ENCODE peak calls at places on chromosomes 4 and X, in five cellular contexts. N is fibroblast of lung, I is epithelial cell of esophagus, F is IMR-90, B is thyroid gland. L is an unnamed sample.
A peak's percentile ranks its signal among the peaks of the same experiment; 100 is the strongest.

GRCh38 chr4:81675785-81676427 is 204.2 kb upstream of the RASGEF1B start:
- DNase-seq in N (peak; percentile 10), I (no peak), F (no peak), B (no peak), L (peak; percentile 9)

GRCh38 chr4:9847971-9848764 is 66.7 kb downstream of the DRD5 start:
- DNase-seq in N (no peak), I (no peak), F (no peak), B (no peak), L (no peak)

GRCh38 chr4:109879081-109879480 is 31.2 kb downstream of the LRIT3 start:
- DNase-seq in N (no peak), I (no peak), F (no peak), B (no peak), L (peak; percentile 49)

GRCh38 chrX:41452565-41452964 is 5.4 kb downstream of the NYX start:
- DNase-seq in N (peak; percentile 42), I (no peak), F (peak; percentile 21), B (no peak), L (no peak)

GRCh38 chr4:108094131-108094530 is 74.6 kb downstream of the LEF1 start:
- DNase-seq in N (no peak), I (no peak), F (no peak), B (peak; percentile 70), L (no peak)

GRCh38 chr4:159070742-159071141 is 32.1 kb upstream of the RAPGEF2 start:
- DNase-seq in N (peak; percentile 72), I (peak; percentile 67), F (peak; percentile 74), B (no peak), L (no peak)

GRCh38 chr4:104938624-104939023 is 208.1 kb upstream of the TET2 start:
- DNase-seq in N (no peak), I (no peak), F (no peak), B (no peak), L (no peak)

GRCh38 chrX:96843566-96843965 is 40.1 kb upstream of the RPA4 start:
- DNase-seq in N (no peak), I (peak; percentile 11), F (no peak), B (no peak), L (no peak)

GRCh38 chrX:15686818-15687685 is 22.4 kb upstream of the CLTRN start:
- DNase-seq in N (peak; percentile 57), I (peak; percentile 58), F (peak; percentile 61), B (peak; percentile 33), L (peak; percentile 55)

GRCh38 chr4:38503689-38504395 is 160.2 kb upstream of the KLF3 start:
- DNase-seq in N (no peak), I (no peak), F (no peak), B (no peak), L (no peak)

GRCh38 chr4:1241466-1241935 is 7.4 kb downstream of the CTBP1 start:
- DNase-seq in N (no peak), I (no peak), F (no peak), B (peak; percentile 2), L (no peak)

GRCh38 chrX:41051303-41051702 is 33.9 kb upstream of the USP9X start:
- DNase-seq in N (no peak), I (no peak), F (no peak), B (no peak), L (no peak)

GRCh38 chr4:108492816-108493595 is 127.4 kb upstream of the RPL34 start:
- DNase-seq in N (peak; percentile 22), I (peak; percentile 44), F (peak; percentile 11), B (no peak), L (no peak)

GRCh38 chr4:149690726-149691125 is 124.9 kb downstream of the IQCM start:
- DNase-seq in N (no peak), I (no peak), F (no peak), B (no peak), L (no peak)
- TF ChIP-seq CTCF in N (peak; percentile 19), I (peak; percentile 8), F (no peak), B (no peak), L (no peak)

GRCh38 chr4:115973768-115974167 is 860.3 kb upstream of the NDST4 start:
- DNase-seq in N (no peak), I (no peak), F (no peak), B (no peak), L (no peak)
- TF ChIP-seq CTCF in N (no peak), I (no peak), F (no peak), B (no peak), L (no peak)

DNA sequence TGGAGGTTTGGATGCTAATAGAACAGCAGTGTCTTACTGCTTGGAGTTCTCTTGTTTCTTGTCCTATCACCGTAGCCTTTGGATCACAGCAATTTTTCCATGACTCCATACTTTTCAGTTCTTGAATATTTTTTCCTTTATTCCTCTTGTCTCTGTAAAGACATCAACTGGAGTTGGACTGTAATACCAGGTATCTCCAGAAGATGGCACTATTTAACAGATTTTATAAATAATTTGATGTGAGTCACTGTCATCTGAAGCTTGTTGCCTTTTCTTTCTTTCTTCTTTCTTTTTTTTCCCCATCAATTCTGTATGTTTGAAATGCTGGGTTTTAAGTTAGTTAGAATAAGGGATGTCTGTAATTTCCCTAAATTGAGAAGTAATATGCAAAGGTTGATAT is 24.1 kb downstream of the HPRT1 start:
- DNase-seq in N (peak; percentile 74), I (peak; percentile 53), F (peak; percentile 67), B (no peak), L (no peak)
- TF ChIP-seq CTCF in N (peak; percentile 44), I (peak; percentile 45), F (peak; percentile 64), B (peak; percentile 20), L (peak; percentile 55)

DNA sequence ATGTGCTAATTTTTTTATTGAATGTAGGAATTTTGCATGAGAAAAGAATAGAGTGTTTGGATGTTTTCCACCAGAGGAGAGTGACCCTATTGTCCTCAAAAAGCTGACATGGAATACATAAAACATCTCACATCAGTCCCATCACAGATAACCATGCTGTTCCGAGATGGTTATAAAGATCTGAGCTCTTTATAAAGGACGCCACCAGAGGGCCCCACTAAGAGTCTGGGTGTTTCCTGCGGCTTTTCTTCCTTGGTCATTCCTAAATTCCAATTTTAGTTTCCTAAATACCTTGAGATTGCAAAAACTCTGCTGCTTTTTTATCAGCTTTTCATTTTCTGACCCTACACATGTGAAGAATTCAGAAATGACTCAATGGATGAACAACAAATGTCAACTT is 504.5 kb upstream of the FRG1 start:
- DNase-seq in N (no peak), I (peak; percentile 2), F (no peak), B (no peak), L (no peak)
- TF ChIP-seq CTCF in N (no peak), I (no peak), F (no peak), B (no peak), L (no peak)

DNA sequence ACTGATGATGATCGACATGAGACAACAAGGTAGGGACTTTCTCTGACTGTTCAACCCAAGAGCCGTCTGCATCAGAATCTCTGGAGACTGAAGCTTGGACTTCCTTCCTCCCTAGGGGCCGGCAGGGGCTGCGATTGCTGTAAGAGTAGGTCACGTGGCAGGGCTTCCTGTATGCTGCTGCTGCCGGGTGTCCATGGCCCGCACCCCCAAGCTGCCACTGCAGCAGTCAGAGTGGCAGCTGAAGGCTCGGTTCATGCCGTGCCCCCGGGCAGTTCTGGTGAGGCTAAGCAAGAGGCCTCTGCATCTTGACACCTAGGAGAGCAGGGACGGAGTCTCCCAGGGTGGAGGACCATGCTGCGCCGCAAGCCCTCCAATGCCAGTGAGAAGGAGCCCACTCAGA is at the start of gene SASH3:
- DNase-seq in N (no peak), I (no peak), F (no peak), B (peak; percentile 5), L (peak; percentile 17)
- TF ChIP-seq CTCF in N (no peak), I (no peak), F (no peak), B (no peak), L (no peak)

DNA sequence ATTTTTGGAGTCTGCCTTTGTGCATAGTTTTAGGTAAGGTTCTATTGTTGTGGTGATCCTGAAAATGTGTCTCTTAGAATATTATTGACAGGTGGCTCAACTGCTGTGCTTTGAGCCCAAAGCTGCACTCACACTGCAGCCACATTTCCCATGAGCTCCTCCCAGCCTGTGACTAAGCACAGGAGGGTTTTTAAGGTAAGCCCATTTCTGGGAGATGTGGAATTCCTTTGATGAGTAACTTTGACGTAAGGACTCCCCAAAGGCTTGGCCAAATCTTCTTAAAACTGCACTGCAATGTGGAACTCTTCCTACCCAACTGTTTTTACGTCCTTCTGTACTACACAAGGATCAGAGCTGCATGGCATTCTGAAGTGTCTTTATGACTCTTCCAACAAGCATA is 20.0 kb upstream of the TMPRSS11A start:
- DNase-seq in N (no peak), I (peak; percentile 88), F (no peak), B (no peak), L (no peak)
- TF ChIP-seq CTCF in N (no peak), I (no peak), F (no peak), B (no peak), L (no peak)

DNA sequence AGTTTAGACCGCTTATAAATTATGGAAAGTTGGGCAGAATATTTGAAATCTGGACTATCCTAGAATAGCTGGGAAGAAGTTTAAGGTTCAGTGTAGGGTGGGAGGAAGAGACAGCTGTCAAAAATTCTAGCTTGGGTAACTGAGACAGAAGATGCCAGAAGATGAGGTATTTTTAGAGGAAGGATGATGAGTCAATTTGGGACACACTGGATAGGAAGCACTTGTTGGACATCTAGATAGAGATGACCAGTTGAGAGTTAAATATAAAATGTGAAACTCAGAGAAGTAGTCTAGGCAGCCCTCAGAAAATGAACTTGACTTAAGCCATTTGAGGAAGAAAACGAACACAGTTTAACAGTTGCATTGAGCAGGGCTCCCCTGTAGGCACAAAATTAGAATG is 137.9 kb upstream of the MAP9 start:
- DNase-seq in N (no peak), I (no peak), F (no peak), B (no peak), L (no peak)
- TF ChIP-seq CTCF in N (no peak), I (no peak), F (no peak), B (no peak), L (no peak)

GRCh38 chrX:49193542-49193964 is 6.4 kb downstream of the SYP start:
- DNase-seq in N (no peak), I (no peak), F (no peak), B (no peak), L (no peak)
- TF ChIP-seq CTCF in N (no peak), I (no peak), F (no peak), B (no peak), L (no peak)

GRCh38 chrX:102514536-102514935 is 2.0 kb downstream of the TMSB15A start:
- DNase-seq in N (no peak), I (no peak), F (no peak), B (no peak), L (no peak)

GRCh38 chrX:102516314-102516936 is at the start of gene TMSB15A:
- DNase-seq in N (peak; percentile 57), I (peak; percentile 29), F (peak; percentile 28), B (peak; percentile 73), L (peak; percentile 71)

GRCh38 chrX:102517331-102517730 is 792 bp upstream of the TMSB15A start:
- DNase-seq in N (peak; percentile 46), I (peak; percentile 2), F (peak; percentile 17), B (no peak), L (no peak)
- TF ChIP-seq CTCF in N (peak; percentile 23), I (no peak), F (peak; percentile 25), B (no peak), L (peak; percentile 20)

L was measured in body of pancreas.